ENCODE peak calls at places on chromosome 17, in four cellular contexts. One of them, this sample, is unnamed.

GRCh38 chr17:29241015-29241963 is 5.4 kb upstream of the CRYBA1 start:
- DNase-seq in GM12865: peak
- DNase-seq in AG08396: peak
- DNase-seq in BJ: peak
- DNase-seq in this sample: peak

GRCh38 chr17:44793885-44794698 is 35.3 kb downstream of the ADAM11 start:
- DNase-seq in AG08396: no peak
- DNase-seq in BJ: no peak
- DNase-seq in GM12865: no peak
- DNase-seq in this sample: no peak

GRCh38 chr17:48546187-48546923 is 1.4 kb upstream of the HOXB2 start:
- DNase-seq in BJ: no peak
- DNase-seq in AG08396: no peak
- DNase-seq in GM12865: no peak
- DNase-seq in this sample: no peak

GRCh38 chr17:40351185-40352043 is 13.1 kb downstream of the GJD3 start:
- DNase-seq in BJ: no peak
- DNase-seq in GM12865: no peak
- DNase-seq in AG08396: no peak
- DNase-seq in this sample: no peak

GRCh38 chr17:37541880-37542675 is 52.4 kb downstream of the DUSP14 start:
- DNase-seq in BJ: no peak
- DNase-seq in GM12865: no peak
- DNase-seq in AG08396: peak
- DNase-seq in this sample: no peak

GRCh38 chr17:1697681-1698080 is 12.5 kb downstream of the TLCD2 start:
- DNase-seq in AG08396: no peak
- DNase-seq in GM12865: no peak
- DNase-seq in BJ: no peak
- DNase-seq in this sample: no peak

GRCh38 chr17:82674656-82675475 is 23.6 kb downstream of the RAB40B start:
- DNase-seq in AG08396: no peak
- DNase-seq in BJ: no peak
- DNase-seq in GM12865: no peak
- DNase-seq in this sample: peak

GRCh38 chr17:37100231-37100630 is 151.5 kb downstream of the AATF start:
- DNase-seq in AG08396: no peak
- DNase-seq in BJ: peak
- DNase-seq in GM12865: no peak
- DNase-seq in this sample: no peak

GRCh38 chr17:77959216-77959925 is 868 bp downstream of the TNRC6C start:
- DNase-seq in GM12865: no peak
- DNase-seq in AG08396: peak
- DNase-seq in BJ: no peak
- DNase-seq in this sample: peak

GRCh38 chr17:65518256-65518655 is 43.2 kb downstream of the AXIN2 start:
- DNase-seq in AG08396: peak
- DNase-seq in BJ: no peak
- DNase-seq in GM12865: no peak
- DNase-seq in this sample: no peak

GRCh38 chr17:67413399-67413798 is 36.3 kb downstream of the PITPNC1 start:
- DNase-seq in GM12865: no peak
- DNase-seq in AG08396: no peak
- DNase-seq in BJ: no peak
- DNase-seq in this sample: no peak

GRCh38 chr17:72430611-72431432 is 310.0 kb downstream of the SOX9 start:
- DNase-seq in BJ: no peak
- DNase-seq in AG08396: no peak
- DNase-seq in GM12865: no peak
- DNase-seq in this sample: no peak

GRCh38 chr17:69761011-69761410 is 314.0 kb upstream of the KCNJ16 start:
- DNase-seq in BJ: no peak
- DNase-seq in AG08396: no peak
- DNase-seq in GM12865: no peak
- DNase-seq in this sample: no peak

GRCh38 chr17:78925662-78926555 is 722 bp upstream of the TIMP2 start:
- DNase-seq in AG08396: peak
- DNase-seq in GM12865: no peak
- DNase-seq in BJ: peak
- DNase-seq in this sample: no peak